ENCODE peak calls at places on chromosomes 5 and 9, in seven cellular contexts. One of them, this sample, is unnamed.

GRCh38 chr5:93621340-93621872 is 38.4 kb downstream of the NR2F1 start:
- DNase-seq in globus pallidus: peak; percentile 79
- DNase-seq in AG20443: peak; percentile 67
- DNase-seq in A549: peak; percentile 64
- DNase-seq in left ventricle myocardium superior: peak; percentile 89
- DNase-seq in stimulated activated CD4-positive, alpha-beta T cell treated with anti-CD3 and anti-CD28 coated beads, Interleukin-12 subunit alpha, Interleukin-12 subunit beta, amount 100 ng/mL, for 4 hours: no peak
- DNase-seq in GM04504: no peak
- DNase-seq in this sample: no peak

GRCh38 chr9:109010676-109011655 is 2.3 kb downstream of the CTNNAL1 start:
- DNase-seq in A549: peak; percentile 50
- DNase-seq in stimulated activated CD4-positive, alpha-beta T cell treated with anti-CD3 and anti-CD28 coated beads, Interleukin-12 subunit alpha, Interleukin-12 subunit beta, amount 100 ng/mL, for 4 hours: peak; percentile 39
- DNase-seq in GM04504: no peak
- DNase-seq in globus pallidus: no peak
- DNase-seq in left ventricle myocardium superior: no peak
- DNase-seq in AG20443: peak; percentile 26
- DNase-seq in this sample: no peak

GRCh38 chr5:59266410-59266809 is 627.1 kb downstream of the PDE4D start:
- DNase-seq in A549: no peak
- DNase-seq in globus pallidus: no peak
- DNase-seq in GM04504: no peak
- DNase-seq in left ventricle myocardium superior: no peak
- DNase-seq in AG20443: no peak
- DNase-seq in stimulated activated CD4-positive, alpha-beta T cell treated with anti-CD3 and anti-CD28 coated beads, Interleukin-12 subunit alpha, Interleukin-12 subunit beta, amount 100 ng/mL, for 4 hours: no peak
- DNase-seq in this sample: no peak

GRCh38 chr9:94779693-94780290 is 53.3 kb downstream of the AOPEP start:
- DNase-seq in AG20443: no peak
- DNase-seq in A549: no peak
- DNase-seq in stimulated activated CD4-positive, alpha-beta T cell treated with anti-CD3 and anti-CD28 coated beads, Interleukin-12 subunit alpha, Interleukin-12 subunit beta, amount 100 ng/mL, for 4 hours: no peak
- DNase-seq in GM04504: no peak
- DNase-seq in left ventricle myocardium superior: no peak
- DNase-seq in globus pallidus: no peak
- DNase-seq in this sample: no peak

GRCh38 chr9:7223981-7224380 is 466.2 kb downstream of the KDM4C start:
- DNase-seq in left ventricle myocardium superior: no peak
- DNase-seq in stimulated activated CD4-positive, alpha-beta T cell treated with anti-CD3 and anti-CD28 coated beads, Interleukin-12 subunit alpha, Interleukin-12 subunit beta, amount 100 ng/mL, for 4 hours: no peak
- DNase-seq in globus pallidus: no peak
- DNase-seq in AG20443: no peak
- DNase-seq in A549: no peak
- DNase-seq in GM04504: no peak
- DNase-seq in this sample: no peak

GRCh38 chr9:27400334-27400875 is 103.5 kb upstream of the EQTN start:
- DNase-seq in left ventricle myocardium superior: no peak
- DNase-seq in GM04504: no peak
- DNase-seq in stimulated activated CD4-positive, alpha-beta T cell treated with anti-CD3 and anti-CD28 coated beads, Interleukin-12 subunit alpha, Interleukin-12 subunit beta, amount 100 ng/mL, for 4 hours: no peak
- DNase-seq in globus pallidus: no peak
- DNase-seq in A549: no peak
- DNase-seq in AG20443: no peak
- DNase-seq in this sample: no peak

GRCh38 chr9:96061293-96061987 is 185.9 kb downstream of the ERCC6L2 start:
- DNase-seq in A549: peak; percentile 25
- DNase-seq in AG20443: peak; percentile 53
- DNase-seq in GM04504: peak; percentile 13
- DNase-seq in left ventricle myocardium superior: no peak
- DNase-seq in stimulated activated CD4-positive, alpha-beta T cell treated with anti-CD3 and anti-CD28 coated beads, Interleukin-12 subunit alpha, Interleukin-12 subunit beta, amount 100 ng/mL, for 4 hours: peak; percentile 32
- DNase-seq in globus pallidus: peak; percentile 74
- DNase-seq in this sample: peak; percentile 32

GRCh38 chr9:18810581-18810980 is 222.4 kb downstream of the SAXO1 start:
- DNase-seq in globus pallidus: no peak
- DNase-seq in A549: no peak
- DNase-seq in AG20443: no peak
- DNase-seq in left ventricle myocardium superior: no peak
- DNase-seq in stimulated activated CD4-positive, alpha-beta T cell treated with anti-CD3 and anti-CD28 coated beads, Interleukin-12 subunit alpha, Interleukin-12 subunit beta, amount 100 ng/mL, for 4 hours: no peak
- DNase-seq in GM04504: no peak
- DNase-seq in this sample: no peak

GRCh38 chr5:106241409-106241808 is 1429.3 kb downstream of the EFNA5 start:
- DNase-seq in AG20443: no peak
- DNase-seq in GM04504: no peak
- DNase-seq in globus pallidus: no peak
- DNase-seq in stimulated activated CD4-positive, alpha-beta T cell treated with anti-CD3 and anti-CD28 coated beads, Interleukin-12 subunit alpha, Interleukin-12 subunit beta, amount 100 ng/mL, for 4 hours: no peak
- DNase-seq in A549: no peak
- DNase-seq in left ventricle myocardium superior: no peak
- DNase-seq in this sample: no peak

GRCh38 chr5:35852084-35852734 is 4.5 kb upstream of the IL7R start:
- DNase-seq in left ventricle myocardium superior: no peak
- DNase-seq in GM04504: no peak
- DNase-seq in AG20443: no peak
- DNase-seq in globus pallidus: no peak
- DNase-seq in A549: peak; percentile 10
- DNase-seq in stimulated activated CD4-positive, alpha-beta T cell treated with anti-CD3 and anti-CD28 coated beads, Interleukin-12 subunit alpha, Interleukin-12 subunit beta, amount 100 ng/mL, for 4 hours: no peak
- DNase-seq in this sample: no peak

GRCh38 chr5:1041225-1042186 is 32.9 kb downstream of the NKD2 start:
- DNase-seq in AG20443: no peak
- DNase-seq in stimulated activated CD4-positive, alpha-beta T cell treated with anti-CD3 and anti-CD28 coated beads, Interleukin-12 subunit alpha, Interleukin-12 subunit beta, amount 100 ng/mL, for 4 hours: no peak
- DNase-seq in A549: no peak
- DNase-seq in GM04504: no peak
- DNase-seq in globus pallidus: peak; percentile 31
- DNase-seq in left ventricle myocardium superior: no peak
- DNase-seq in this sample: no peak

GRCh38 chr9:86093788-86094555 is 5.4 kb downstream of the GOLM1 start:
- DNase-seq in stimulated activated CD4-positive, alpha-beta T cell treated with anti-CD3 and anti-CD28 coated beads, Interleukin-12 subunit alpha, Interleukin-12 subunit beta, amount 100 ng/mL, for 4 hours: no peak
- DNase-seq in globus pallidus: no peak
- DNase-seq in AG20443: no peak
- DNase-seq in GM04504: no peak
- DNase-seq in left ventricle myocardium superior: no peak
- DNase-seq in A549: peak; percentile 86
- DNase-seq in this sample: no peak

GRCh38 chr5:149904977-149905376 is 39.6 kb downstream of the PDE6A start:
- DNase-seq in GM04504: no peak
- DNase-seq in globus pallidus: no peak
- DNase-seq in stimulated activated CD4-positive, alpha-beta T cell treated with anti-CD3 and anti-CD28 coated beads, Interleukin-12 subunit alpha, Interleukin-12 subunit beta, amount 100 ng/mL, for 4 hours: no peak
- DNase-seq in left ventricle myocardium superior: no peak
- DNase-seq in A549: no peak
- DNase-seq in AG20443: no peak
- DNase-seq in this sample: no peak

GRCh38 chr5:157670662-157671591 is at the start of gene C5orf52:
- DNase-seq in globus pallidus: no peak
- DNase-seq in AG20443: peak; percentile 69
- DNase-seq in left ventricle myocardium superior: peak; percentile 61
- DNase-seq in A549: peak; percentile 18
- DNase-seq in GM04504: no peak
- DNase-seq in stimulated activated CD4-positive, alpha-beta T cell treated with anti-CD3 and anti-CD28 coated beads, Interleukin-12 subunit alpha, Interleukin-12 subunit beta, amount 100 ng/mL, for 4 hours: peak; percentile 25
- DNase-seq in this sample: peak; percentile 48

GRCh38 chr5:44949687-44950086 is 140.9 kb downstream of the MRPS30 start:
- DNase-seq in left ventricle myocardium superior: no peak
- DNase-seq in A549: no peak
- DNase-seq in globus pallidus: no peak
- DNase-seq in GM04504: no peak
- DNase-seq in AG20443: no peak
- DNase-seq in stimulated activated CD4-positive, alpha-beta T cell treated with anti-CD3 and anti-CD28 coated beads, Interleukin-12 subunit alpha, Interleukin-12 subunit beta, amount 100 ng/mL, for 4 hours: no peak
- DNase-seq in this sample: no peak

GRCh38 chr5:79107020-79107796 is 4.4 kb upstream of the BHMT start:
- DNase-seq in AG20443: no peak
- DNase-seq in A549: no peak
- DNase-seq in left ventricle myocardium superior: no peak
- DNase-seq in stimulated activated CD4-positive, alpha-beta T cell treated with anti-CD3 and anti-CD28 coated beads, Interleukin-12 subunit alpha, Interleukin-12 subunit beta, amount 100 ng/mL, for 4 hours: no peak
- DNase-seq in globus pallidus: no peak
- DNase-seq in GM04504: no peak
- DNase-seq in this sample: no peak

GRCh38 chr9:1210954-1211353 is 160.8 kb downstream of the DMRT2 start:
- DNase-seq in AG20443: no peak
- DNase-seq in globus pallidus: no peak
- DNase-seq in GM04504: no peak
- DNase-seq in A549: no peak
- DNase-seq in stimulated activated CD4-positive, alpha-beta T cell treated with anti-CD3 and anti-CD28 coated beads, Interleukin-12 subunit alpha, Interleukin-12 subunit beta, amount 100 ng/mL, for 4 hours: no peak
- DNase-seq in left ventricle myocardium superior: no peak
- DNase-seq in this sample: no peak

GRCh38 chr9:110952018-110952864 is 86.0 kb downstream of the LPAR1 start:
- DNase-seq in AG20443: no peak
- DNase-seq in A549: no peak
- DNase-seq in globus pallidus: no peak
- DNase-seq in GM04504: no peak
- DNase-seq in stimulated activated CD4-positive, alpha-beta T cell treated with anti-CD3 and anti-CD28 coated beads, Interleukin-12 subunit alpha, Interleukin-12 subunit beta, amount 100 ng/mL, for 4 hours: no peak
- DNase-seq in left ventricle myocardium superior: no peak
- DNase-seq in this sample: no peak

GRCh38 chr9:85994191-85994590 is 53.2 kb downstream of the NAA35 start:
- DNase-seq in globus pallidus: no peak
- DNase-seq in AG20443: no peak
- DNase-seq in stimulated activated CD4-positive, alpha-beta T cell treated with anti-CD3 and anti-CD28 coated beads, Interleukin-12 subunit alpha, Interleukin-12 subunit beta, amount 100 ng/mL, for 4 hours: no peak
- DNase-seq in A549: no peak
- DNase-seq in left ventricle myocardium superior: no peak
- DNase-seq in GM04504: no peak
- DNase-seq in this sample: no peak

GRCh38 chr5:30650311-30650710 is 543.2 kb upstream of the CDH6 start:
- DNase-seq in GM04504: no peak
- DNase-seq in AG20443: no peak
- DNase-seq in A549: no peak
- DNase-seq in stimulated activated CD4-positive, alpha-beta T cell treated with anti-CD3 and anti-CD28 coated beads, Interleukin-12 subunit alpha, Interleukin-12 subunit beta, amount 100 ng/mL, for 4 hours: no peak
- DNase-seq in left ventricle myocardium superior: no peak
- DNase-seq in globus pallidus: no peak
- DNase-seq in this sample: no peak

GRCh38 chr9:110088099-110088498 is 119.9 kb downstream of the C9orf152 start:
- DNase-seq in left ventricle myocardium superior: no peak
- DNase-seq in globus pallidus: no peak
- DNase-seq in A549: no peak
- DNase-seq in AG20443: no peak
- DNase-seq in stimulated activated CD4-positive, alpha-beta T cell treated with anti-CD3 and anti-CD28 coated beads, Interleukin-12 subunit alpha, Interleukin-12 subunit beta, amount 100 ng/mL, for 4 hours: no peak
- DNase-seq in GM04504: no peak
- DNase-seq in this sample: no peak

This sample was measured in GM12891.